ENCODE peak calls at places on chromosomes 1 and 21, in nine cellular contexts. One of them, this sample, is unnamed.

GRCh38 chr1:53542551-53542950 is 83.4 kb downstream of the DMRTB1 start:
- DNase-seq in skeletal muscle cell: no peak
- DNase-seq in endothelial cell: no peak
- DNase-seq in cardiac muscle cell: no peak
- DNase-seq in AG20443: no peak
- DNase-seq in coronary artery: no peak
- DNase-seq in HEK293T: no peak
- DNase-seq in HS-5: no peak
- DNase-seq in activated T-cell treated with anti-CD3 and anti-CD28 coated beads for 4 hours: no peak
- DNase-seq in this sample: no peak

GRCh38 chr1:54378157-54378883 is 27.9 kb downstream of the SSBP3 start:
- DNase-seq in HEK293T: no peak
- DNase-seq in cardiac muscle cell: no peak
- DNase-seq in HS-5: no peak
- DNase-seq in skeletal muscle cell: no peak
- DNase-seq in coronary artery: no peak
- DNase-seq in endothelial cell: peak
- DNase-seq in activated T-cell treated with anti-CD3 and anti-CD28 coated beads for 4 hours: no peak
- DNase-seq in AG20443: no peak
- DNase-seq in this sample: no peak

GRCh38 chr21:32307706-32308105 is 9.1 kb downstream of the MRAP start:
- DNase-seq in endothelial cell: no peak
- DNase-seq in coronary artery: no peak
- DNase-seq in activated T-cell treated with anti-CD3 and anti-CD28 coated beads for 4 hours: no peak
- DNase-seq in AG20443: no peak
- DNase-seq in HEK293T: no peak
- DNase-seq in HS-5: no peak
- DNase-seq in skeletal muscle cell: no peak
- DNase-seq in cardiac muscle cell: peak
- DNase-seq in this sample: no peak

GRCh38 chr1:206555473-206555935 is 48.2 kb downstream of the RASSF5 start:
- DNase-seq in HS-5: no peak
- DNase-seq in coronary artery: no peak
- DNase-seq in skeletal muscle cell: no peak
- DNase-seq in AG20443: no peak
- DNase-seq in activated T-cell treated with anti-CD3 and anti-CD28 coated beads for 4 hours: no peak
- DNase-seq in cardiac muscle cell: peak
- DNase-seq in endothelial cell: no peak
- DNase-seq in HEK293T: no peak
- DNase-seq in this sample: no peak

GRCh38 chr1:207885129-207886032 is 25.5 kb downstream of the CD34 start:
- DNase-seq in AG20443: peak
- DNase-seq in skeletal muscle cell: peak
- DNase-seq in endothelial cell: peak
- DNase-seq in activated T-cell treated with anti-CD3 and anti-CD28 coated beads for 4 hours: peak
- DNase-seq in HS-5: peak
- DNase-seq in cardiac muscle cell: peak
- DNase-seq in coronary artery: peak
- DNase-seq in HEK293T: peak
- DNase-seq in this sample: peak

GRCh38 chr1:117686907-117687306 is 81.1 kb downstream of the TENT5C start:
- DNase-seq in AG20443: peak
- DNase-seq in activated T-cell treated with anti-CD3 and anti-CD28 coated beads for 4 hours: no peak
- DNase-seq in cardiac muscle cell: peak
- DNase-seq in skeletal muscle cell: no peak
- DNase-seq in HEK293T: no peak
- DNase-seq in HS-5: peak
- DNase-seq in endothelial cell: no peak
- DNase-seq in coronary artery: no peak
- DNase-seq in this sample: no peak

GRCh38 chr21:35323947-35324346 is 274.8 kb upstream of the RUNX1 start:
- DNase-seq in AG20443: peak
- DNase-seq in skeletal muscle cell: no peak
- DNase-seq in coronary artery: no peak
- DNase-seq in cardiac muscle cell: peak
- DNase-seq in HS-5: no peak
- DNase-seq in activated T-cell treated with anti-CD3 and anti-CD28 coated beads for 4 hours: no peak
- DNase-seq in endothelial cell: no peak
- DNase-seq in HEK293T: no peak
- DNase-seq in this sample: no peak

GRCh38 chr21:27429612-27430361 is 462.9 kb upstream of the ADAMTS5 start:
- DNase-seq in coronary artery: no peak
- DNase-seq in skeletal muscle cell: peak
- DNase-seq in AG20443: peak
- DNase-seq in cardiac muscle cell: peak
- DNase-seq in HS-5: no peak
- DNase-seq in HEK293T: no peak
- DNase-seq in activated T-cell treated with anti-CD3 and anti-CD28 coated beads for 4 hours: no peak
- DNase-seq in endothelial cell: no peak
- DNase-seq in this sample: no peak

GRCh38 chr1:67597336-67597735 is 87.7 kb upstream of the GADD45A start:
- DNase-seq in endothelial cell: no peak
- DNase-seq in HS-5: no peak
- DNase-seq in AG20443: no peak
- DNase-seq in cardiac muscle cell: no peak
- DNase-seq in HEK293T: no peak
- DNase-seq in activated T-cell treated with anti-CD3 and anti-CD28 coated beads for 4 hours: no peak
- DNase-seq in skeletal muscle cell: no peak
- DNase-seq in coronary artery: no peak
- DNase-seq in this sample: no peak

GRCh38 chr1:12465126-12465525 is 152.9 kb downstream of the DHRS3 start:
- DNase-seq in activated T-cell treated with anti-CD3 and anti-CD28 coated beads for 4 hours: no peak
- DNase-seq in cardiac muscle cell: no peak
- DNase-seq in coronary artery: no peak
- DNase-seq in HEK293T: no peak
- DNase-seq in skeletal muscle cell: no peak
- DNase-seq in HS-5: no peak
- DNase-seq in endothelial cell: no peak
- DNase-seq in AG20443: no peak
- DNase-seq in this sample: no peak

GRCh38 chr1:41014871-41015270 is 6.7 kb downstream of the SLFNL1 start:
- DNase-seq in activated T-cell treated with anti-CD3 and anti-CD28 coated beads for 4 hours: no peak
- DNase-seq in HS-5: no peak
- DNase-seq in AG20443: no peak
- DNase-seq in endothelial cell: no peak
- DNase-seq in coronary artery: no peak
- DNase-seq in HEK293T: no peak
- DNase-seq in cardiac muscle cell: no peak
- DNase-seq in skeletal muscle cell: no peak
- DNase-seq in this sample: no peak

GRCh38 chr1:193799948-193800690 is 613.7 kb upstream of the B3GALT2 start:
- DNase-seq in HEK293T: no peak
- DNase-seq in coronary artery: no peak
- DNase-seq in AG20443: no peak
- DNase-seq in skeletal muscle cell: no peak
- DNase-seq in HS-5: no peak
- DNase-seq in cardiac muscle cell: no peak
- DNase-seq in activated T-cell treated with anti-CD3 and anti-CD28 coated beads for 4 hours: no peak
- DNase-seq in endothelial cell: no peak
- DNase-seq in this sample: no peak

GRCh38 chr1:227898502-227899140 is 49.1 kb downstream of the WNT9A start:
- DNase-seq in activated T-cell treated with anti-CD3 and anti-CD28 coated beads for 4 hours: no peak
- DNase-seq in HS-5: no peak
- DNase-seq in HEK293T: no peak
- DNase-seq in AG20443: no peak
- DNase-seq in coronary artery: peak
- DNase-seq in endothelial cell: peak
- DNase-seq in cardiac muscle cell: no peak
- DNase-seq in skeletal muscle cell: no peak
- DNase-seq in this sample: no peak

GRCh38 chr1:89757532-89757931 is 63.3 kb upstream of the LRRC8D start:
- DNase-seq in activated T-cell treated with anti-CD3 and anti-CD28 coated beads for 4 hours: no peak
- DNase-seq in cardiac muscle cell: peak
- DNase-seq in skeletal muscle cell: no peak
- DNase-seq in HEK293T: no peak
- DNase-seq in HS-5: no peak
- DNase-seq in AG20443: no peak
- DNase-seq in coronary artery: no peak
- DNase-seq in endothelial cell: peak
- DNase-seq in this sample: no peak

GRCh38 chr1:8947127-8947691 is 1.5 kb downstream of the CA6 start:
- DNase-seq in AG20443: no peak
- DNase-seq in endothelial cell: peak
- DNase-seq in cardiac muscle cell: no peak
- DNase-seq in HS-5: no peak
- DNase-seq in skeletal muscle cell: no peak
- DNase-seq in HEK293T: no peak
- DNase-seq in coronary artery: no peak
- DNase-seq in activated T-cell treated with anti-CD3 and anti-CD28 coated beads for 4 hours: no peak
- DNase-seq in this sample: no peak

GRCh38 chr1:240235521-240236288 is 144.0 kb downstream of the FMN2 start:
- DNase-seq in skeletal muscle cell: peak
- DNase-seq in AG20443: no peak
- DNase-seq in endothelial cell: no peak
- DNase-seq in cardiac muscle cell: peak
- DNase-seq in HS-5: no peak
- DNase-seq in coronary artery: no peak
- DNase-seq in HEK293T: no peak
- DNase-seq in activated T-cell treated with anti-CD3 and anti-CD28 coated beads for 4 hours: no peak
- DNase-seq in this sample: no peak

GRCh38 chr1:214037468-214037867 is 49.7 kb downstream of the PROX1 start:
- DNase-seq in HEK293T: no peak
- DNase-seq in activated T-cell treated with anti-CD3 and anti-CD28 coated beads for 4 hours: no peak
- DNase-seq in endothelial cell: no peak
- DNase-seq in AG20443: no peak
- DNase-seq in skeletal muscle cell: no peak
- DNase-seq in cardiac muscle cell: no peak
- DNase-seq in coronary artery: no peak
- DNase-seq in HS-5: no peak
- DNase-seq in this sample: no peak

GRCh38 chr1:85612704-85613361 is 32.3 kb downstream of the CCN1 start:
- DNase-seq in coronary artery: no peak
- DNase-seq in activated T-cell treated with anti-CD3 and anti-CD28 coated beads for 4 hours: no peak
- DNase-seq in AG20443: peak
- DNase-seq in HS-5: peak
- DNase-seq in cardiac muscle cell: peak
- DNase-seq in skeletal muscle cell: peak
- DNase-seq in endothelial cell: no peak
- DNase-seq in HEK293T: peak
- DNase-seq in this sample: peak

GRCh38 chr1:211616231-211617031 is 37.5 kb upstream of the SLC30A1 start:
- DNase-seq in HS-5: no peak
- DNase-seq in coronary artery: no peak
- DNase-seq in skeletal muscle cell: no peak
- DNase-seq in activated T-cell treated with anti-CD3 and anti-CD28 coated beads for 4 hours: no peak
- DNase-seq in cardiac muscle cell: peak
- DNase-seq in AG20443: no peak
- DNase-seq in HEK293T: no peak
- DNase-seq in endothelial cell: no peak
- DNase-seq in this sample: peak

GRCh38 chr1:59360170-59360569 is 63.3 kb downstream of the FGGY start:
- DNase-seq in cardiac muscle cell: peak
- DNase-seq in coronary artery: no peak
- DNase-seq in activated T-cell treated with anti-CD3 and anti-CD28 coated beads for 4 hours: no peak
- DNase-seq in AG20443: peak
- DNase-seq in skeletal muscle cell: no peak
- DNase-seq in HEK293T: no peak
- DNase-seq in endothelial cell: no peak
- DNase-seq in HS-5: no peak
- DNase-seq in this sample: no peak

GRCh38 chr1:198681247-198681646 is 42.4 kb downstream of the PTPRC start:
- DNase-seq in activated T-cell treated with anti-CD3 and anti-CD28 coated beads for 4 hours: no peak
- DNase-seq in endothelial cell: no peak
- DNase-seq in HS-5: no peak
- DNase-seq in HEK293T: no peak
- DNase-seq in skeletal muscle cell: no peak
- DNase-seq in cardiac muscle cell: peak
- DNase-seq in coronary artery: no peak
- DNase-seq in AG20443: no peak
- DNase-seq in this sample: no peak

GRCh38 chr1:109625601-109626560 is 6.2 kb downstream of the AMPD2 start:
- DNase-seq in skeletal muscle cell: no peak
- DNase-seq in cardiac muscle cell: no peak
- DNase-seq in AG20443: no peak
- DNase-seq in coronary artery: no peak
- DNase-seq in activated T-cell treated with anti-CD3 and anti-CD28 coated beads for 4 hours: no peak
- DNase-seq in endothelial cell: no peak
- DNase-seq in HEK293T: no peak
- DNase-seq in HS-5: no peak
- DNase-seq in this sample: no peak

GRCh38 chr1:32627596-32628162 is 22.7 kb downstream of the ZBTB8OS start:
- DNase-seq in HEK293T: no peak
- DNase-seq in activated T-cell treated with anti-CD3 and anti-CD28 coated beads for 4 hours: no peak
- DNase-seq in cardiac muscle cell: no peak
- DNase-seq in HS-5: no peak
- DNase-seq in skeletal muscle cell: no peak
- DNase-seq in coronary artery: no peak
- DNase-seq in AG20443: no peak
- DNase-seq in endothelial cell: no peak
- DNase-seq in this sample: no peak

GRCh38 chr21:41977034-41977950 is 23.5 kb upstream of the C2CD2 start:
- DNase-seq in endothelial cell: no peak
- DNase-seq in HEK293T: no peak
- DNase-seq in skeletal muscle cell: no peak
- DNase-seq in activated T-cell treated with anti-CD3 and anti-CD28 coated beads for 4 hours: no peak
- DNase-seq in cardiac muscle cell: no peak
- DNase-seq in coronary artery: peak
- DNase-seq in HS-5: no peak
- DNase-seq in AG20443: no peak
- DNase-seq in this sample: no peak

GRCh38 chr1:5926686-5927435 is 65.4 kb downstream of the NPHP4 start:
- DNase-seq in skeletal muscle cell: no peak
- DNase-seq in HS-5: no peak
- DNase-seq in endothelial cell: no peak
- DNase-seq in HEK293T: no peak
- DNase-seq in cardiac muscle cell: no peak
- DNase-seq in activated T-cell treated with anti-CD3 and anti-CD28 coated beads for 4 hours: no peak
- DNase-seq in coronary artery: no peak
- DNase-seq in AG20443: no peak
- DNase-seq in this sample: no peak

GRCh38 chr1:161784963-161785362 is 18.8 kb downstream of the ATF6 start:
- DNase-seq in HS-5: no peak
- DNase-seq in activated T-cell treated with anti-CD3 and anti-CD28 coated beads for 4 hours: no peak
- DNase-seq in endothelial cell: no peak
- DNase-seq in HEK293T: no peak
- DNase-seq in skeletal muscle cell: no peak
- DNase-seq in AG20443: no peak
- DNase-seq in cardiac muscle cell: no peak
- DNase-seq in coronary artery: no peak
- DNase-seq in this sample: no peak

GRCh38 chr1:220290163-220290761 is 18.0 kb upstream of the RAB3GAP2 start:
- DNase-seq in skeletal muscle cell: no peak
- DNase-seq in cardiac muscle cell: no peak
- DNase-seq in activated T-cell treated with anti-CD3 and anti-CD28 coated beads for 4 hours: no peak
- DNase-seq in HS-5: no peak
- DNase-seq in HEK293T: no peak
- DNase-seq in coronary artery: no peak
- DNase-seq in endothelial cell: no peak
- DNase-seq in AG20443: no peak
- DNase-seq in this sample: no peak

GRCh38 chr1:184222561-184223157 is 164.2 kb upstream of the C1orf21 start:
- DNase-seq in cardiac muscle cell: peak
- DNase-seq in HS-5: peak
- DNase-seq in HEK293T: peak
- DNase-seq in activated T-cell treated with anti-CD3 and anti-CD28 coated beads for 4 hours: peak
- DNase-seq in skeletal muscle cell: no peak
- DNase-seq in endothelial cell: peak
- DNase-seq in coronary artery: no peak
- DNase-seq in AG20443: peak
- DNase-seq in this sample: peak

GRCh38 chr1:84163123-84164038 is 19.3 kb downstream of the PRKACB start:
- DNase-seq in skeletal muscle cell: no peak
- DNase-seq in HEK293T: no peak
- DNase-seq in cardiac muscle cell: peak
- DNase-seq in AG20443: peak
- DNase-seq in activated T-cell treated with anti-CD3 and anti-CD28 coated beads for 4 hours: no peak
- DNase-seq in endothelial cell: no peak
- DNase-seq in coronary artery: no peak
- DNase-seq in HS-5: no peak
- DNase-seq in this sample: no peak

GRCh38 chr21:41171210-41171609 is 3.2 kb downstream of the BACE2 start:
- DNase-seq in activated T-cell treated with anti-CD3 and anti-CD28 coated beads for 4 hours: no peak
- DNase-seq in cardiac muscle cell: peak
- DNase-seq in skeletal muscle cell: no peak
- DNase-seq in coronary artery: no peak
- DNase-seq in HEK293T: no peak
- DNase-seq in HS-5: no peak
- DNase-seq in endothelial cell: no peak
- DNase-seq in AG20443: no peak
- DNase-seq in this sample: no peak

GRCh38 chr1:59738152-59738551 is 76.6 kb upstream of the HOOK1 start:
- DNase-seq in activated T-cell treated with anti-CD3 and anti-CD28 coated beads for 4 hours: no peak
- DNase-seq in AG20443: no peak
- DNase-seq in HS-5: peak
- DNase-seq in coronary artery: no peak
- DNase-seq in endothelial cell: no peak
- DNase-seq in skeletal muscle cell: peak
- DNase-seq in HEK293T: no peak
- DNase-seq in cardiac muscle cell: peak
- DNase-seq in this sample: peak